ENCODE peak calls at places on chromosomes 5 and 9, in nine cellular contexts. Q, V, S, Y, T, B, Z, O and W are unnamed samples.

GRCh38 chr5:133366438-133366837 is 245.9 kb downstream of the FSTL4 start:
- DNase-seq in Z (no peak), B (no peak), S (no peak), V (no peak), T (no peak), Y (no peak), O (no peak), Q (no peak), W (no peak)

GRCh38 chr5:89417515-89417914 is 534.5 kb upstream of the MEF2C start:
- DNase-seq in V (no peak), B (no peak), O (no peak), Y (no peak), Q (no peak), S (no peak), T (no peak), Z (no peak), W (no peak)

GRCh38 chr9:137435980-137436760 is 5.0 kb downstream of the ENTPD8 start:
- DNase-seq in Z (peak; percentile 88), S (peak; percentile 74), V (no peak), B (no peak), O (peak; percentile 90), T (peak; percentile 57), Y (peak; percentile 76), Q (peak; percentile 74), W (peak; percentile 95)

GRCh38 chr5:153135416-153135815 is 355.1 kb upstream of the GRIA1 start:
- DNase-seq in B (no peak), T (no peak), Q (no peak), V (no peak), O (no peak), S (no peak), Y (no peak), Z (no peak), W (no peak)

GRCh38 chr5:112342364-112342763 is 76.7 kb downstream of the EPB41L4A start:
- DNase-seq in B (no peak), T (no peak), Z (no peak), V (no peak), Q (no peak), Y (no peak), S (no peak), O (no peak), W (no peak)

GRCh38 chr9:109319072-109319630 is 1.7 kb downstream of the EPB41L4B start:
- DNase-seq in S (no peak), Z (no peak), Q (no peak), V (no peak), T (no peak), O (peak; percentile 39), B (no peak), Y (no peak), W (peak; percentile 40)

GRCh38 chr5:89236900-89237299 is 353.9 kb upstream of the MEF2C start:
- DNase-seq in T (no peak), S (no peak), B (no peak), Q (no peak), Y (peak; percentile 4), O (no peak), V (no peak), Z (no peak), W (no peak)

GRCh38 chr5:23507278-23507685 is at the start of gene PRDM9:
- DNase-seq in Z (peak; percentile 76), Q (peak; percentile 40), O (no peak), V (peak; percentile 49), T (no peak), S (no peak), Y (no peak), B (no peak), W (peak; percentile 78)

GRCh38 chr9:124075761-124076160 is 64.2 kb downstream of the LHX2 start:
- DNase-seq in T (no peak), Y (no peak), Q (no peak), O (no peak), B (no peak), Z (no peak), V (no peak), S (no peak), W (no peak)

GRCh38 chr5:52738095-52738506 is 49.6 kb upstream of the ITGA1 start:
- DNase-seq in B (peak; percentile 21), S (no peak), Y (peak; percentile 71), Q (no peak), T (no peak), V (no peak), Z (no peak), O (no peak), W (no peak)

GRCh38 chr9:79573697-79573976 is 1.9 kb downstream of the TLE4 start:
- DNase-seq in Q (no peak), V (no peak), O (no peak), S (no peak), Y (no peak), Z (no peak), B (no peak), T (no peak), W (no peak)

GRCh38 chr9:69412741-69413150 is 87.7 kb downstream of the ENTREP1 start:
- DNase-seq in S (no peak), T (peak; percentile 51), Q (peak; percentile 76), B (peak; percentile 74), Y (peak; percentile 52), O (peak; percentile 77), Z (peak; percentile 70), V (peak; percentile 65), W (peak; percentile 76)

GRCh38 chr9:132559711-132560110 is 22.7 kb upstream of the BARHL1 start:
- DNase-seq in V (no peak), O (no peak), Y (no peak), T (no peak), B (no peak), Q (no peak), Z (no peak), S (no peak), W (no peak)

GRCh38 chr9:107636596-107637405 is 147.2 kb upstream of the KLF4 start:
- DNase-seq in B (no peak), O (no peak), Z (no peak), V (no peak), Y (peak; percentile 33), S (no peak), Q (no peak), T (no peak), W (no peak)

GRCh38 chr9:107633375-107633774 is 143.8 kb upstream of the KLF4 start:
- DNase-seq in Y (no peak), S (no peak), Q (no peak), Z (no peak), T (no peak), B (no peak), V (no peak), O (no peak), W (no peak)

GRCh38 chr9:107635137-107635802 is 145.7 kb upstream of the KLF4 start:
- DNase-seq in Z (no peak), Q (no peak), Y (peak; percentile 43), S (no peak), T (no peak), V (no peak), O (no peak), B (no peak), W (no peak)

GRCh38 chr9:107637421-107638420 is 148.2 kb upstream of the KLF4 start:
- DNase-seq in V (peak; percentile 94), B (peak; percentile 99), Y (peak; percentile 98), O (peak; percentile 98), S (peak; percentile 61), T (no peak), Z (peak; percentile 99), Q (peak; percentile 93), W (peak; percentile 91)

DNA sequence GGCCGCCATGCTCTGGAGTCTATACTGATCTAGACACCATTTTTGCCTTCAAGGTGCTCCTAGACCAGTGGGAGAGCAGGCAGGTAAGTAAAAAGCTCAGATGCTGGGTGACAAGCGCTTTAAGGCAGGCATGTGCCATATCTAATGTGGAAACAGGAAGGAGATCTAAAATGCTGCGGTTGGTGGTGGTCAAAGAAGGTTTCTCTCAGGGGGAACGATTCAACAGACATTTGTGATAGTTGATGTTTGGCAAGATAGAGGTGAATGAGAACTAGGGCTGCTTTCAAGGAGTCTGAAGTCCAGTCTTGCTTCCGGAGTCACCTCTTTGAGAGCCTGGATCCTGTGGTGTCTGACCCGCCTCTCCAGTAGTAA is 146.2 kb upstream of the KLF4 start:
- DNase-seq in B (no peak), T (no peak), Y (no peak), O (no peak), V (no peak), Q (no peak), S (no peak), Z (no peak), W (no peak)
- H3K4me3 ChIP-seq in B (no peak overlapping the region), T (no peak overlapping the region), Y (no peak overlapping the region), O (no peak overlapping the region), V (no peak overlapping the region), Q (no peak overlapping the region), S (no peak overlapping the region), Z (no peak overlapping the region), W (no peak overlapping the region)

DNA sequence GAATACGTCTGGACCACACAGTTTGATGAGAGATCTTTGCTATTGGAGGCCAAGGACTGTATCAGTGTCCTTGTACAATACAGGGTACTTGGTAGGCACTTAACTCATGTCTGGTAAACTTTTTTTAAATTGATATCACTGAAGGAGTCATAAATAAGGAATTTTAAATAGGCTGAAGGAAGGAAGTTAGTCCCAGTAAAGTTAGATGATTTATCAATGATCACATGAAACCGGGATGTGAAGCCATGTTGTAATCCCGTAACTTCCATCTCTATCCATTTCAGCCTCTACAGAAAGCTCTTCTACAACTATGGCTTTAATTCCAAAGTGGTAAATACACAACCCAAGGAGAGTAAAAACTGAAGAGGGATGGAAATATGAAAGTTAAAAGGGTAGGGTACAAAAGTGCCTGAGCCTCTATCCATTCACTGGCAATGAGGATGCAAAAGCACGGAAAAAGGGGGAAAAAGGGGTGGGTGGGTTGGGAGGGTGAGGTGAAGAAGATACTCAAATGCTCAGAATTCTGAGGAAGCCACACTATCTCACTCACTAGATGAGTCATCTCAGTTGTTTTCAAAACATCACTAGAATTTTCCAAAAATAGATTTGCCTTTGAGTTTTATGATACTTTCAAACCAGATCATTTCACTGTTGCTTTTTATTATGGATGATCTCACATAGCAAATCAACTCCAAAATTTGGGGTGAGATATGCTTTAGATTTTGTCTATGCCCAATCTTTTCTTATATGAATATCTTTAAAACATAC is 1053.5 kb downstream of the NR2F1-AS1 start:
- DNase-seq in Y (peak; percentile 65), Q (no peak), Z (no peak), B (no peak), O (no peak), S (no peak), V (no peak), T (no peak), W (no peak)
- TF ChIP-seq POLR2A in Y (no peak), Q (no peak), Z (no peak), B (no peak), O (no peak), S (no peak), V (no peak), T (no peak), W (no peak)

GRCh38 chr9:91904541-91905236 is 45.3 kb downstream of the ROR2 start:
- DNase-seq in T (no peak), O (no peak), Q (no peak), Z (no peak), B (no peak), V (no peak), Y (no peak), S (no peak), W (no peak)
- H3K4me1 ChIP-seq in T (peaks cover 7% of the 10 kb centered on the region), O (peaks cover 15% of the 10 kb centered on the region), Q (no peaks in the 10 kb centered on the region), Z (no peaks in the 10 kb centered on the region), B (no peaks in the 10 kb centered on the region), V (peaks cover 23% of the 10 kb centered on the region), Y (peaks cover 11% of the 10 kb centered on the region), S (peaks cover 37% of the 10 kb centered on the region), W (peaks cover 30% of the 10 kb centered on the region)

DNA sequence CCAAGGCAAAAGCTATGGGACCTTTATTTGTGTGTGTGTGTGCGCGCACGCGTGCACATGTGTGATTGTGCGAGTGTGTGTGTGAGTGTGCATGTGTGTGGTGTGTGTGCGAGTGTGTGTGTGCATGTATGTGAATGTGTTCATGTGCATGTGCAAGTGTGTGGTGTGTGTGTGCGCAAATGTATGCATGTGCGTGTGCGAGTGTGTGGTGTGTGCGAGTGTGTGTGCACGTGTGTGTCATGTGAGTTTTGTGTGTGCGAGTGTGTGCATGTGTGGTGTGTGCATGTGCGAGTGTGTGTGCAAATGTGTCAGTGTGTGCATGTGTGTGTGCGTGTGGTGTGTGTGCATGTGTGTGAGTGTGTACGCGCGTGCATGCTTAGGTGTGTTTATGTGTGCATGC is 11.1 kb upstream of the GLT6D1 start:
- DNase-seq in S (no peak), V (no peak), B (no peak), Y (no peak), O (no peak), T (no peak), Z (no peak), Q (no peak), W (no peak)
- H3K4me3 ChIP-seq in S (no peak overlapping the region), V (no peak overlapping the region), B (no peak overlapping the region), Y (no peak overlapping the region), O (no peak overlapping the region), T (no peak overlapping the region), Z (no peak overlapping the region), Q (no peak overlapping the region), W (no peak overlapping the region)